ENCODE peak calls at places on chromosomes 2 and 18, in five cellular contexts. G, A, K, V and S are unnamed samples.

GRCh38 chr2:24820598-24821432 is 27.6 kb downstream of the CENPO start:
- DNase-seq in G (no peak), A (no peak), K (no peak), V (no peak), S (peak)

GRCh38 chr2:82282111-82282882 is 1977.7 kb upstream of the LRRTM1 start:
- DNase-seq in G (no peak), A (no peak), K (no peak), V (no peak), S (no peak)

GRCh38 chr2:60075048-60075447 is 478.4 kb downstream of the BCL11A start:
- DNase-seq in G (no peak), A (no peak), K (no peak), V (no peak), S (no peak)

GRCh38 chr2:1887915-1888314 is 143.6 kb upstream of the PXDN start:
- DNase-seq in G (no peak), A (no peak), K (no peak), V (no peak), S (no peak)

GRCh38 chr2:222451270-222451674 is 26.9 kb downstream of the SGPP2 start:
- DNase-seq in G (no peak), A (no peak), K (no peak), V (no peak), S (no peak)

GRCh38 chr2:158969162-158969716 is 799 bp downstream of the TANC1 start:
- DNase-seq in G (no peak), A (no peak), K (no peak), V (no peak), S (peak)

GRCh38 chr2:118554616-118555015 is 292.8 kb downstream of the EN1 start:
- DNase-seq in G (no peak), A (no peak), K (no peak), V (no peak), S (no peak)

GRCh38 chr18:50356036-50356945 is 18.6 kb upstream of the SKA1 start:
- DNase-seq in G (no peak), A (no peak), K (no peak), V (no peak), S (no peak)

GRCh38 chr2:234968633-234969328 is 17.0 kb downstream of the SH3BP4 start:
- DNase-seq in G (no peak), A (no peak), K (no peak), V (no peak), S (no peak)

GRCh38 chr2:70161069-70161534 is 29.7 kb downstream of the C2orf42 start:
- DNase-seq in G (no peak), A (no peak), K (no peak), V (no peak), S (no peak)

GRCh38 chr2:28586864-28587263 is 91.0 kb downstream of the PLB1 start:
- DNase-seq in G (no peak), A (peak), K (no peak), V (no peak), S (peak)

GRCh38 chr18:79548077-79548450 is 131.5 kb upstream of the CTDP1 start:
- DNase-seq in G (no peak), A (no peak), K (no peak), V (no peak), S (no peak)

GRCh38 chr2:18406219-18406618 is 154.2 kb downstream of the RDH14 start:
- DNase-seq in G (no peak), A (no peak), K (no peak), V (no peak), S (no peak)

GRCh38 chr2:11177871-11178598 is 22.8 kb downstream of the SLC66A3 start:
- DNase-seq in G (no peak), A (no peak), K (no peak), V (no peak), S (no peak)

GRCh38 chr2:68320118-68320641 is 431 bp upstream of the CNRIP1 start:
- DNase-seq in G (peak), A (no peak), K (peak), V (no peak), S (no peak)

GRCh38 chr2:217890445-217890844 is 112.3 kb downstream of the TNS1 start:
- DNase-seq in G (peak), A (no peak), K (peak), V (no peak), S (no peak)

GRCh38 chr2:236041616-236042015 is 126.6 kb downstream of the GBX2 start:
- DNase-seq in G (no peak), A (no peak), K (no peak), V (no peak), S (no peak)

GRCh38 chr2:73111300-73112025 is 1.3 kb downstream of the RAB11FIP5 start:
- DNase-seq in G (peak), A (no peak), K (no peak), V (no peak), S (peak)

GRCh38 chr2:120631719-120632118 is 103.9 kb upstream of the GLI2 start:
- DNase-seq in G (no peak), A (no peak), K (no peak), V (no peak), S (no peak)

GRCh38 chr2:215274829-215275228 is 37.0 kb upstream of the ATIC start:
- DNase-seq in G (no peak), A (no peak), K (no peak), V (no peak), S (no peak)

GRCh38 chr2:23943666-23944065 is 3.4 kb downstream of the UBXN2A start:
- DNase-seq in G (no peak), A (no peak), K (no peak), V (no peak), S (no peak)

GRCh38 chr2:219619235-219619634 is 8.2 kb upstream of the SLC4A3 start:
- DNase-seq in G (no peak), A (no peak), K (no peak), V (no peak), S (no peak)

GRCh38 chr2:236177604-236177966 is 9.4 kb upstream of the GBX2 start:
- DNase-seq in G (peak), A (no peak), K (no peak), V (no peak), S (peak)

GRCh38 chr2:28356095-28356911 is 36.4 kb upstream of the FOSL2 start:
- DNase-seq in G (peak), A (no peak), K (peak), V (peak), S (no peak)